ENCODE peak calls at places on chromosome 2, in six cellular contexts. X is OCI-LY7, G is PC-9, V is HCT116, E is hepatocyte, Z is fibroblast of lung. J is an unnamed sample. For H3K4me1, the result is how much of the 10 kb centered on the place peaks cover.

GRCh38 chr2:128535928-128536327 is 217.3 kb upstream of the HS6ST1 start:
- DNase-seq in Z (peak), E (no peak), G (peak), V (peak), X (no peak), J (peak)

GRCh38 chr2:240213226-240213475 is 72.7 kb upstream of the OTOS start:
- DNase-seq in V (no peak), E (no peak), G (no peak), X (no peak), Z (no peak), J (no peak)

GRCh38 chr2:45741451-45741850 is 90.0 kb downstream of the PRKCE start:
- DNase-seq in Z (no peak), V (no peak), E (no peak), G (no peak), X (no peak), J (no peak)

GRCh38 chr2:32942728-32943485 is 3.8 kb upstream of the LTBP1 start:
- DNase-seq in G (no peak), Z (no peak), V (no peak), X (no peak), E (no peak), J (no peak)

GRCh38 chr2:65129276-65129612 is 662 bp downstream of the RAB1A start:
- DNase-seq in G (peak), E (no peak), V (no peak), X (peak), Z (no peak), J (peak)

GRCh38 chr2:238558456-238559099 is 131.9 kb downstream of the ASB1 start:
- DNase-seq in Z (no peak), X (no peak), G (no peak), V (no peak), E (no peak), J (peak)

GRCh38 chr2:71833855-71834554 is 313.7 kb downstream of the CYP26B1 start:
- DNase-seq in X (no peak), E (no peak), V (no peak), G (no peak), Z (peak), J (peak)

GRCh38 chr2:203647579-203647978 is 58.9 kb upstream of the CD28 start:
- DNase-seq in Z (no peak), E (no peak), X (no peak), G (no peak), V (no peak), J (no peak)

GRCh38 chr2:26614205-26615128 is 26.7 kb downstream of the CIB4 start:
- DNase-seq in E (no peak), Z (no peak), X (no peak), V (no peak), G (no peak), J (no peak)

GRCh38 chr2:147449323-147450080 is 395.3 kb upstream of the ACVR2A start:
- DNase-seq in Z (peak), X (no peak), G (no peak), E (peak), V (no peak), J (no peak)

GRCh38 chr2:223868005-223868404 is 30.6 kb upstream of the AP1S3 start:
- DNase-seq in Z (no peak), E (no peak), X (peak), G (no peak), V (no peak), J (no peak)

GRCh38 chr2:60406192-60406591 is 147.3 kb downstream of the BCL11A start:
- DNase-seq in G (no peak), X (no peak), V (no peak), Z (no peak), E (no peak), J (no peak)

GRCh38 chr2:158101384-158101926 is at the start of gene UPP2:
- DNase-seq in V (no peak), Z (no peak), X (no peak), G (no peak), E (no peak), J (no peak)

GRCh38 chr2:107811376-107811775 is 15.3 kb upstream of the RGPD4 start:
- DNase-seq in X (no peak), Z (no peak), E (no peak), G (no peak), V (no peak), J (no peak)

GRCh38 chr2:68365087-68365486 is at the start of gene PLEK:
- DNase-seq in E (no peak), V (no peak), Z (no peak), G (no peak), X (peak), J (no peak)

GRCh38 chr2:237861875-237862527 is 2.6 kb downstream of the RAMP1 start:
- DNase-seq in G (no peak), V (no peak), X (no peak), Z (no peak), E (no peak), J (peak)

GRCh38 chr2:235956281-235956970 is 211.8 kb downstream of the GBX2 start:
- DNase-seq in Z (no peak), E (no peak), X (no peak), V (no peak), G (no peak), J (peak)

GRCh38 chr2:42944744-42945415 is 152.5 kb upstream of the HAAO start:
- DNase-seq in Z (peak), X (no peak), G (no peak), E (no peak), V (peak), J (peak)

GRCh38 chr2:9004338-9005204 is 1.1 kb upstream of the MBOAT2 start:
- DNase-seq in V (no peak), G (peak), E (no peak), X (peak), Z (peak), J (peak)

GRCh38 chr2:232901711-232902578 is 31.9 kb downstream of the SNORC start:
- DNase-seq in G (peak), E (peak), X (no peak), V (peak), Z (peak), J (peak)

GRCh38 chr2:96962567-96963203 is 23.7 kb downstream of the FAM178B start:
- DNase-seq in X (peak), V (no peak), E (no peak), G (no peak), Z (no peak), J (peak)

GRCh38 chr2:218959761-218960195 is 312 bp downstream of the CDK5R2 start:
- DNase-seq in X (no peak), Z (no peak), E (no peak), G (no peak), V (no peak), J (peak)

GRCh38 chr2:98543214-98543613 is 65.1 kb downstream of the COA5 start:
- DNase-seq in Z (no peak), G (no peak), X (no peak), E (no peak), V (no peak), J (no peak)

GRCh38 chr2:32558492-32558891 is 69.4 kb upstream of the TTC27 start:
- DNase-seq in Z (no peak), V (no peak), X (no peak), G (no peak), E (no peak), J (no peak)

GRCh38 chr2:38116762-38117161 is 40.8 kb upstream of the CYP1B1 start:
- DNase-seq in G (peak), X (no peak), V (no peak), Z (peak), E (no peak), J (no peak)

GRCh38 chr2:38528008-38528442 is 74.7 kb downstream of the HNRNPLL start:
- DNase-seq in Z (peak), X (peak), E (peak), V (no peak), G (peak), J (peak)

GRCh38 chr2:172552547-172553291 is 3.2 kb upstream of the PDK1 start:
- DNase-seq in E (peak), Z (peak), G (no peak), V (no peak), X (no peak), J (peak)

DNA sequence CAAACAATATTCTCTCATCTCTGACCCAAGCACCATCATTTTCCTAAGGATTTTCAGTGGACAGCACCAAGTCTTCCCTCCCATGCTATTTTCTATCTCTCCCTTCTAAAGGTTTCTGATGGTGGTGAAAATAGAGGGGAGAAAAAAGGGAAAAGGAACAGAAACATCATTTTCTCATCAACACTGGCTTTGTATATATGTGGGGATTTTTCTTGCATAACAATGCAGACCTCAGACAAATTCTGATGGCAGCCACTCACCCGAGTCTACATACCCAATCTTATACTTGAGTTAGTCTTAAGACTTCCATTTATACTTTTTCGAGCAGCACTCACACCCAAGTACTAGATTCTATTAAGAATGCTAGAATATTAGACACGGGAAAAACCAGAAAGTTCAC is 95.8 kb downstream of the TMEM163 start:
- DNase-seq in Z (no peak), X (no peak), G (no peak), E (no peak), V (no peak), J (no peak)
- H3K4me1 ChIP-seq in Z (under half), X (under half), G (under half), E (under half), V (under half), J (under half)

GRCh38 chr2:227864161-227864756 is 7.2 kb upstream of the DAW1 start:
- DNase-seq in E (peak), G (no peak), V (no peak), X (no peak), Z (peak), J (no peak)

GRCh38 chr2:227860116-227860724 is 11.2 kb upstream of the DAW1 start:
- DNase-seq in E (no peak), X (no peak), V (no peak), G (no peak), Z (no peak), J (no peak)

GRCh38 chr2:227861011-227861410 is 10.4 kb upstream of the DAW1 start:
- DNase-seq in X (no peak), E (no peak), Z (peak), V (no peak), G (no peak), J (no peak)

GRCh38 chr2:227862741-227863588 is 8.5 kb upstream of the DAW1 start:
- DNase-seq in E (peak), G (peak), Z (peak), V (peak), X (no peak), J (peak)

DNA sequence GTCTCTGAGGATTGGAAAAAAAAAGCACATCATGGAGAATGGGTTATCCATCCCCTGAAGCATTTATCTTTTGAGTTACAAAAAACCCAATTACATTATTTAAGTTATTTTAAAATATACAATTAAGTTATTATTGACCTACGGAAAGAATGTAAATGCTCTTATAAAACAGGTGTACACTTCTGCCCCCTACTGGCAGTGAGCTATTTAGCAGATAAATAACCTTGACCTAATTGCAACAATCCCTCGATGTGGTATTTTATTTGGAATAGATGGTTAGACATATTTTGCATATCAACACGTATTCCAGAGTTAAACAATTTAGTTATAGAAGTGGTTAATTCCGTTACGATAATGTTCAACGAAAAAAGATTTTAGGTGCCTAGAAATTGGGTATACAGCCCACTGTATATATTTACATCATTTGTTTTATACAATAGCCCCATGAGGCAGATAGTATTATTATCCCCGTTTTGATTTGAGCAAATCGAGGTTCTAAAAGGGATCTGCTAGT is 9.1 kb upstream of the DAW1 start:
- DNase-seq in Z (peak), E (peak), X (peak), G (no peak), V (peak), J (no peak)
- H3K4me2 ChIP-seq in Z (no peak), E (no peak), X (no peak), G (peak), V (peak), J (peak)

GRCh38 chr2:179261161-179261825 is 3.3 kb downstream of the SESTD1 start:
- DNase-seq in E (no peak), V (no peak), X (no peak), G (no peak), Z (no peak), J (no peak)
- H3K4me1 ChIP-seq in E (under half), V (under half), X (under half), G (under half), Z (under half), J (under half)

DNA sequence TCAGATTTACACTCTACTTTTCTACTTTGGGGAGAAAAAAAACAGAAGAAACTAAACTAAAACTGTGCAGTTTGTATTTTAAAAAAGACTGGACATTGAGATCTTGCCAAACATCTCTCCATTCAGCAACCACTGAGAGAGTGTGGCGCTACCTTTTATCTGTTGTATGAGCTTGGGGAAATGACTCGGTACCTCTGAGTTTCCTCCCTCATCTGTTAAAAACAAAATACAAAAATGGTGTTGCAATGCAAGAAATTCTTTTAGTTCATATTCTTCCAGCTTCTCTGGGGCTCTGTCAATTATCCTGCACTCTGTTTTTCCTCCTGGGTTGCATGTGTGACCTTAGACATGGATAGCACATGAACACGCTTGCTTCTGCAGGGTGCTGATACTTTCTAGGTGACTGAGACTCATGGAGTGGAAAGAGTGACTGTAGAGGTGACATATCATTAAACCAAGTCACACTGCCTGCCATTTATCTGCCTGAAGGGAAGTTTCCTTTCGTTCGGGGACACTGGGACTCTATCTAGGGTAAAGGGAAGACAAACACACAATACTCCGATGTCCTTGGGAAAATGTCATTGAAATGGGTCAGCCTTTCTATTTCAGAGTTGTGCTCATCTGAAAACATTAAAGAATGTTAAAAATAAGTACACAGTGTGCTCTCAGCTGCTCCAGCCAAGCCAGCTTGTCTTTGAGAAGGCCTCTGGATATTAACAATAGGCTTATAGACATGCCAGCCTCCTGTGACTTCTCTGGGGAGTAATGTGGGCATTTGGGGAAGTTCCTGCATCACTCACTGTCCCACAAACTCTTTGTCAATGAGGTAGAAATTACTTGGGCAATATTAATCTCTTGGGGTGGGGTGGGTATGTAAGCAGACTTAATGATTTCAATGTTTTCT is 91.4 kb downstream of the TRIB2 start:
- DNase-seq in V (no peak), X (no peak), G (no peak), Z (no peak), E (no peak), J (peak)
- H3K4me2 ChIP-seq in V (no peak), X (no peak), G (no peak), Z (no peak), E (no peak), J (no peak)

DNA sequence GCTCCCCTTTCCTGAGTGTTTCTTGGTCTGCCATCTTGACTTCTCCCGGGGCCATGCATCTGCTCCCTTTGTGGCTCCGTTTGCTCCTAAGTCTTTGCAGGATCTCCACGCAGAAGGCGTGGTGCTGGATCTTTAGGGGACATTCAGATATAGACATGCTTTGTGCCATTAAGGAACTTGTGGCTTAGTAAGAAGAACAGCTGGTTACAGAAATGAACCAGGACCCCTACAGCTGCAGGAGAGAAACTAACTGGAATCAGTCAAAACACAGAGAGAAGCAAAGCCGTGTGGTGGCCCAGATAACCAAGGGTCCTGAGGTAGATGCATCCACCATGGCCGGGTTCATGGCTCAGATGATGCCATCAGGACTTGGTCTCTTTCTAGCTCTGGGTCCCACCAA is 97.6 kb downstream of the SH3RF3 start:
- DNase-seq in Z (no peak), E (no peak), V (no peak), G (no peak), X (no peak), J (no peak)
- H3K4me1 ChIP-seq in Z (under half), E (under half), V (under half), G (under half), X (under half), J (under half)

GRCh38 chr2:84878896-84879594 is 1.8 kb downstream of the TRABD2A start:
- DNase-seq in V (no peak), E (no peak), X (no peak), Z (no peak), G (no peak), J (no peak)
- H3K4me2 ChIP-seq in V (no peak), E (peak), X (no peak), Z (peak), G (no peak), J (peak)

GRCh38 chr2:217838409-217838831 is 164.4 kb downstream of the TNS1 start:
- DNase-seq in X (no peak), V (no peak), Z (no peak), G (no peak), E (no peak), J (peak)

GRCh38 chr2:217837530-217837929 is 165.3 kb downstream of the TNS1 start:
- DNase-seq in G (no peak), X (no peak), Z (no peak), V (no peak), E (no peak), J (no peak)

GRCh38 chr2:217839073-217839749 is 163.6 kb downstream of the TNS1 start:
- DNase-seq in V (no peak), G (no peak), X (no peak), Z (no peak), E (no peak), J (no peak)

GRCh38 chr2:217840522-217840921 is 162.3 kb downstream of the TNS1 start:
- DNase-seq in Z (no peak), E (no peak), X (no peak), G (no peak), V (no peak), J (peak)

GRCh38 chr2:217839750-217840107 is 163.1 kb downstream of the TNS1 start:
- DNase-seq in G (no peak), V (no peak), X (no peak), Z (no peak), E (no peak), J (no peak)
- H3K4me1 ChIP-seq in G (under half), V (under half), X (under half), Z (under half), E (under half), J (under half)

J was measured in osteoblast.